ENCODE peak calls at places on chromosome 21, in five cellular contexts. A is MCF 10A, I is BE2C, P is mammary epithelial cell, Z is lower lobe of right lung. O is an unnamed sample.

GRCh38 chr21:34340062-34340461 is 23.7 kb upstream of the KCNE2 start:
- DNase-seq in A (no peak), I (no peak), P (no peak), Z (no peak), O (no peak)

GRCh38 chr21:34807881-34808568 is 139.2 kb downstream of the CLIC6 start:
- DNase-seq in A (peak), I (no peak), P (peak), Z (peak), O (no peak)

GRCh38 chr21:33383056-33383888 is 19.9 kb upstream of the IFNGR2 start:
- DNase-seq in A (peak), I (peak), P (peak), Z (peak), O (no peak)

GRCh38 chr21:31416465-31416864 is 72.4 kb upstream of the TIAM1 start:
- DNase-seq in A (peak), I (no peak), P (no peak), Z (no peak), O (no peak)

GRCh38 chr21:32094792-32095191 is 184.1 kb downstream of the MIS18A start:
- DNase-seq in A (peak), I (no peak), P (no peak), Z (no peak), O (no peak)

GRCh38 chr21:25409992-25410391 is 197.3 kb downstream of the MRPL39 start:
- DNase-seq in A (no peak), I (no peak), P (no peak), Z (no peak), O (no peak)

GRCh38 chr21:27564684-27565280 is 597.9 kb upstream of the ADAMTS5 start:
- DNase-seq in A (peak), I (peak), P (peak), Z (no peak), O (no peak)

GRCh38 chr21:39006653-39007417 is 176.4 kb downstream of the PSMG1 start:
- DNase-seq in A (peak), I (no peak), P (no peak), Z (peak), O (no peak)

GRCh38 chr21:26851109-26851944 is 6.1 kb upstream of the ADAMTS1 start:
- DNase-seq in A (no peak), I (no peak), P (peak), Z (no peak), O (no peak)

GRCh38 chr21:25862596-25862995 is 127.8 kb downstream of the GABPA start:
- DNase-seq in A (peak), I (peak), P (peak), Z (no peak), O (no peak)

GRCh38 chr21:17819114-17819877 is at the start of gene C21orf91:
- DNase-seq in A (peak), I (peak), P (peak), Z (peak), O (no peak)

GRCh38 chr21:34565238-34565637 is 49.7 kb downstream of the RCAN1 start:
- DNase-seq in A (no peak), I (no peak), P (no peak), Z (no peak), O (no peak)

GRCh38 chr21:35857082-35857481 is 203.2 kb downstream of the SETD4 start:
- DNase-seq in A (no peak), I (no peak), P (no peak), Z (no peak), O (no peak)

GRCh38 chr21:31455506-31455905 is 111.4 kb upstream of the TIAM1 start:
- DNase-seq in A (no peak), I (no peak), P (no peak), Z (no peak), O (no peak)

GRCh38 chr21:27079807-27080206 is 112.9 kb upstream of the ADAMTS5 start:
- DNase-seq in A (no peak), I (no peak), P (no peak), Z (no peak), O (no peak)

GRCh38 chr21:21383126-21383525 is 384.9 kb downstream of the NCAM2 start:
- DNase-seq in A (peak), I (no peak), P (no peak), Z (no peak), O (no peak)

GRCh38 chr21:25688284-25689035 is 46.2 kb downstream of the ATP5PF start:
- DNase-seq in A (no peak), I (no peak), P (no peak), Z (no peak), O (no peak)

GRCh38 chr21:30680586-30680985 is 37.9 kb downstream of the KRTAP20-3 start:
- DNase-seq in A (no peak), I (no peak), P (no peak), Z (no peak), O (no peak)

GRCh38 chr21:46564391-46564790 is 40.5 kb downstream of the S100B start:
- DNase-seq in A (no peak), I (no peak), P (no peak), Z (peak), O (no peak)

GRCh38 chr21:37871121-37871862 is 45.0 kb downstream of the KCNJ6 start:
- DNase-seq in A (peak), I (no peak), P (peak), Z (no peak), O (no peak)

GRCh38 chr21:40016234-40016633 is 149.0 kb downstream of the PCP4 start:
- DNase-seq in A (no peak), I (no peak), P (no peak), Z (no peak), O (no peak)

GRCh38 chr21:26769613-26770188 is 75.5 kb downstream of the ADAMTS1 start:
- DNase-seq in A (peak), I (peak), P (no peak), Z (no peak), O (no peak)

GRCh38 chr21:36927718-36928117 is 38.8 kb downstream of the HLCS start:
- DNase-seq in A (peak), I (peak), P (peak), Z (peak), O (no peak)

GRCh38 chr21:35467536-35467935 is 418.4 kb upstream of the RUNX1 start:
- DNase-seq in A (no peak), I (no peak), P (no peak), Z (no peak), O (no peak)

GRCh38 chr21:38129711-38130110 is 127.1 kb upstream of the KCNJ15 start:
- DNase-seq in A (no peak), I (no peak), P (no peak), Z (no peak), O (no peak)

GRCh38 chr21:34986561-34987533 is 62.3 kb downstream of the RUNX1 start:
- DNase-seq in A (no peak), I (no peak), P (peak), Z (no peak), O (no peak)

GRCh38 chr21:26043891-26044290 is 126.7 kb downstream of the APP start:
- DNase-seq in A (no peak), I (no peak), P (no peak), Z (no peak), O (no peak)

GRCh38 chr21:45998871-45999580 is 17.5 kb downstream of the COL6A1 start:
- DNase-seq in A (no peak), I (peak), P (no peak), Z (peak), O (peak)

GRCh38 chr21:26116456-26117011 is 54.0 kb downstream of the APP start:
- DNase-seq in A (no peak), I (no peak), P (peak), Z (no peak), O (no peak)

GRCh38 chr21:31667141-31667540 is 7.6 kb downstream of the SOD1 start:
- DNase-seq in A (no peak), I (no peak), P (no peak), Z (no peak), O (no peak)

GRCh38 chr21:27526451-27526850 is 559.6 kb upstream of the ADAMTS5 start:
- DNase-seq in A (no peak), I (peak), P (no peak), Z (no peak), O (no peak)

DNA sequence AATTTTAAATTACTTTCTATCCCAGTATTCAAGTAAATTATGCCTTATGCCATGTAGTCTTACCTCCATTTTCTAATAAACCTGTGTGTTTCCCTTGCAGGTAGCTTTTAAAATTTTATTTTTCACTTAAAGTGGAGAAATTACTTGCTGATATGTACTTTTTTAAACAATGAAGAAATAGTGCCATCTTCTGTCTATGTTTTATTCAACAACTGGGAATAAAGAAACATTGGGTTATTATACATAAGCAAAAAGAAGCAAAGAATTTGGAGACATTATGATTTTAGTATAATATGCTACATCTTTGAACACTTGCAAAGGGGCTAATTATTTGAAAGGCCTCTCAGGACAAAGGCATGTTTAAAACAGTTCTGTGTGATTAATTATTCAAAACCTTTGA is 1912.9 kb downstream of the MRPL39 start:
- DNase-seq in A (peak), I (no peak), P (no peak), Z (no peak), O (no peak)
- TF ChIP-seq CTCF in A (peak), I (no peak), P (no peak), Z (no peak), O (peak)

DNA sequence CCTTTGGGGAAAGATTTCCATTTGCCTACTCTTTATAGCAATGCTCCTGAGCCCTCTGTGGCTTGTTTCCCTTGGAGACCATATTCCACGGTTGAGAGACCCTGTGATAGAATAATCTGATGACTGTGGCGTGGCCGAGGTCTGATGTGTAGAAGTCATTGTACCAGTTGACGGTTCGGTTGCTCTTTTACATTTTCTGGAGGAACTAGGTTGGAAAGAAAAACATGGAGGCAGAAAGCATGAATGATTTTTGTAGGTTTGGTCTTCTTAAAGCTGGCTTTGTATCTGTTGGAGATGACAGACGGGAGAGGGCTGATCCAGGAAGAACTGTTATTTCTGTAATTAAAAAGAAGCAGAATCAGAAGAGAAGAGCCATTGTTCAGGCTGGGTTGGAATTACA is 305.8 kb upstream of the NRIP1 start:
- DNase-seq in A (no peak), I (no peak), P (no peak), Z (no peak), O (no peak)
- TF ChIP-seq CTCF in A (no peak), I (no peak), P (no peak), Z (no peak), O (no peak)

DNA sequence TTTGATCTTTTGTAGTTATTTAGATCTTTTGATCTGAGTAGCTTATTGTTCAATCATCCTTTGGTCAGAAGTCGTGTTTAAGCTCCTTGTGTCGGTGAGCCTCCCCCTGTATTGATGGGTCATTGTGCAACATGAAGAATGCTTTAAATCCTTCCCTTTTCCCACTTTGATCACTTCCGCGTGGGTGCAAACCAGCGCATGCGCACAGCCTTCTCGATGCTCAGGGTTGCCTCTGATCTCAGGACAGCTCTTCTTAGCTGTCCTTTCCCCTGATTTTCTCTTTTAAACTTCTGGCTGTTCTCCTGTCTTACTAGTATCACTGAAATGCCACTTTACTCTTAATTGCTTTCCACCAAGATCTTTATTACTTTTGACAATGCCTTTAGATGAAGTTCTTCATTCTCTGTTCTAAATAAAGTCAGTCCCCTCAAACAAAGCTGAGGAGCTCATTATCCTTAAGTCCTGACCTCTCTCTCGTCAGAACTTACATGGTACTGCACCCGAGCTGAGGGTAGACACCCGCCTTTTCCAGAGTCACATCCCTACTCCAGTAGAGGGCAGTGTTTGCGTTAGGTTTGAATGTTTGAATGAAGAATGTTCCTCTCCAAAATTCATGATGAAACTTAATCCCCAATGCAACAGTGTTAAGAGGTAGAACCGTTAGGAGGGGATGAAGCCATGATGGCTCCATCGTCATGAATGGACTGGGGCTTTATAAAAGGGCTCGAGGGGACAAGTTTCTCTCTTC is 547.9 kb upstream of the TMPRSS15 start:
- DNase-seq in A (peak), I (peak), P (no peak), Z (no peak), O (no peak)
- TF ChIP-seq CTCF in A (peak), I (peak), P (no peak), Z (peak), O (peak)

DNA sequence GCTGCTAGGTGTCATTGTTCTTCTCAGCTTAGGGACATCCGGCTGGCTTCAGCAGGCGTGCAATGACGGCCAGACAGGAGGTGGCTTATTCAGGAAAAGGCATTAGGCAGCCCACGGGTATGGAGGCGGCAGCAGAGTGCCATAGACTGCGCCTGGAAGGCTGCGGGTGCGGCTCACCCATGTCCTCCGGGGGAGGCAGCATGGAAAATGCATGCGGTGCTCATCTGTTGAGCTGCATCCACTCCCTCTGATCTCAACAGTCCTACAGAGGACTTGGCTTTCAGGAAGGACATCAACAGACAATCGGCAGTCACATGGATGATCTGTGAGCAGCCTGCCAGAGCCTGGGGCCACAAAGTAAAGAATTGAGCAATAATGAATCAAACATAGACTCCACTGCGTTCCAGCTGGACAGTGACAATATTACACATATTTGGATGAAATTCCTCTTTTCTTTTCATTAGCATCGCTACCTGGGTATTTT is 42.9 kb downstream of the UMODL1 start:
- DNase-seq in A (peak), I (no peak), P (peak), Z (no peak), O (peak)
- TF ChIP-seq CTCF in A (peak), I (peak), P (peak), Z (no peak), O (no peak)

GRCh38 chr21:44950016-44950326 is 10.1 kb downstream of the SLX9 start:
- DNase-seq in A (no peak), I (no peak), P (no peak), Z (no peak), O (no peak)
- TF ChIP-seq CTCF in A (no peak), I (no peak), P (no peak), Z (no peak), O (no peak)

GRCh38 chr21:44911384-44912157 is 9.1 kb downstream of the ITGB2 start:
- DNase-seq in A (peak), I (no peak), P (peak), Z (peak), O (no peak)
- TF ChIP-seq CTCF in A (peak), I (peak), P (peak), Z (peak), O (no peak)